ENCODE peak calls at places on chromosomes 5 and 9, in four cellular contexts. A is sigmoid colon, L is right lobe of liver, K is esophagus squamous epithelium. W is an unnamed sample.

GRCh38 chr5:154646841-154647759 is 108.1 kb upstream of the LARP1 start:
- DNase-seq in L (peak; percentile 78), A (peak; percentile 72), K (no peak), W (peak; percentile 29)

GRCh38 chr5:117138523-117138922 is 563.9 kb upstream of the SEMA6A start:
- DNase-seq in L (no peak), K (no peak), A (no peak), W (no peak)

GRCh38 chr5:173324115-173325001 is 3.9 kb downstream of the STC2 start:
- DNase-seq in A (peak; percentile 94), K (no peak), L (peak; percentile 59), W (no peak)

GRCh38 chr9:121398374-121398773 is 28.3 kb upstream of the STOM start:
- DNase-seq in K (no peak), A (no peak), L (no peak), W (no peak)

GRCh38 chr5:60295423-60295822 is 401.9 kb upstream of the PDE4D start:
- DNase-seq in L (no peak), K (no peak), A (no peak), W (no peak)

GRCh38 chr5:106454651-106455415 is 1215.9 kb downstream of the EFNA5 start:
- DNase-seq in L (no peak), A (no peak), K (no peak), W (no peak)

GRCh38 chr5:140806834-140807775 is at the start of gene PCDHA4:
- DNase-seq in A (no peak), L (no peak), K (no peak), W (no peak)

GRCh38 chr9:33860200-33860871 is 43.4 kb downstream of the UBE2R2 start:
- DNase-seq in A (no peak), K (no peak), L (no peak), W (no peak)

GRCh38 chr5:134070979-134071849 is 43.3 kb upstream of the TCF7 start:
- DNase-seq in L (no peak), K (no peak), A (peak; percentile 54), W (peak; percentile 32)

GRCh38 chr9:76687861-76688374 is 76.3 kb upstream of the PCA3 start:
- DNase-seq in L (no peak), K (no peak), A (no peak), W (no peak)

GRCh38 chr9:131593255-131593820 is 48.0 kb downstream of the PRRT1B start:
- DNase-seq in K (no peak), A (no peak), L (no peak), W (no peak)

GRCh38 chr9:125074976-125075375 is 68.4 kb downstream of the SCAI start:
- DNase-seq in A (no peak), K (no peak), L (no peak), W (no peak)

GRCh38 chr9:90724112-90724511 is 77.5 kb upstream of the SYK start:
- DNase-seq in L (no peak), K (no peak), A (no peak), W (no peak)

GRCh38 chr5:157253547-157253946 is 12.4 kb upstream of the CYFIP2 start:
- DNase-seq in L (peak; percentile 58), A (no peak), K (no peak), W (no peak)

GRCh38 chr5:73280821-73281746 is 108.1 kb downstream of the TMEM174 start:
- DNase-seq in K (no peak), L (no peak), A (no peak), W (no peak)

GRCh38 chr9:98189412-98189811 is 3.0 kb downstream of the CORO2A start:
- DNase-seq in K (no peak), A (no peak), L (no peak), W (no peak)

GRCh38 chr9:125626187-125626586 is 80.8 kb downstream of the MAPKAP1 start:
- DNase-seq in A (no peak), L (no peak), K (no peak), W (no peak)

GRCh38 chr9:128101690-128102089 is 25.8 kb downstream of the PTGES2 start:
- DNase-seq in K (no peak), L (peak; percentile 86), A (no peak), W (no peak)

GRCh38 chr5:26807231-26808199 is 230.9 kb downstream of the CDH9 start:
- DNase-seq in L (no peak), K (no peak), A (peak; percentile 50), W (no peak)

GRCh38 chr5:31614147-31615030 is 24.5 kb upstream of the PDZD2 start:
- DNase-seq in K (no peak), A (no peak), L (no peak), W (no peak)

GRCh38 chr9:37914701-37915358 is 10.9 kb upstream of the SLC25A51 start:
- DNase-seq in L (no peak), A (no peak), K (no peak), W (no peak)

GRCh38 chr5:110727025-110727314 is 499 bp upstream of the TMEM232 start:
- DNase-seq in K (no peak), A (no peak), L (no peak), W (peak; percentile 20)

GRCh38 chr9:129322022-129322621 is 144.1 kb upstream of the IER5L start:
- DNase-seq in L (no peak), K (no peak), A (peak; percentile 63), W (no peak)

GRCh38 chr5:109688647-109688998 is 1.1 kb upstream of the MAN2A1 start:
- DNase-seq in A (no peak), K (no peak), L (no peak), W (no peak)

DNA sequence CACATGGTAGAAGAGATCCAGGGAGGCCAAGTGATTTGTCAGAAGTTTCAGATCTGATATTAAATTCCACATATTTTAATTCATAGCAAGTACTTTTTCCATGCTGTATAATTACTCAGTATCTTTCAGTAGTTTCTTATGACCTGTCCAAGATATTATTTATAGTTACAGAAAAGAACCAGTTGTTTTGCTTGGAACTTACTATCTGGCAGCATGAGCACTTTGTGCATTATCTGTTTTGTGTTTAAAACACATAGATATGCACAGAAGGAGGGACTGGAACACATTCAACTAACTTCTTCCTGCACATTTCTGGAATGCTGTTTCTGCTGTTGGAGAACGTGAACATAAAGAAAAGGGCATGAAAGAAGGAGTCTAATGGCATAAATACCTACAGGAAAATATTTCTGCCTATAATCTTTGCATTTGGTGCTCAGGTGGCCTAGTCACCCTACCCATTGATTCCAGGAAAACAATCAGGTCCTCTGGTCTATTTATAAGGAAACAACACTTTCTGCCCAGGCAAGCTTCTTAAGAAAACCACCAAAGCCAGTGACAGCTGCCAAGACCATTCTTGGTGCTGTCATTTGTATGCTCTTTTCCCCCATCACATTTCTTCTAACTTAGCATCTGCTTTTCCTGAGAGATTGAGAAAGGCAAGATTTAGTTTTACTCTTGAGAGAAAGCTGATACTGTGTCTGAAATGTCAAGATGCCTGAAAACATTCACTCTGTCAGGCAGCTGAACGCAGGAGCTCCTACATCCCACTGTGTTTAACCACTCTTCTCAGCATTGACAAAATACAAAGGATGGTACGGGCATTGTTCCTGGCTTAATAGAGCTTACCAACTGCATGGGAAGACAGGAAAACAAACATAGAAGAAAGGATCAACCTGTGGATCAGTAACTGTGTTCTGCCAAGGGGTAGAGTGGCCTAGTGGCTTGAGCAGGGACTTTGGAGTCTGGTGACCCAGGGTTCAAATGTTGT is 40.3 kb downstream of the RAB3C start:
- DNase-seq in K (no peak), L (no peak), A (no peak), W (no peak)
- H3K27ac ChIP-seq in K (no peak overlapping the region), L (no peak overlapping the region), A (no peak overlapping the region), W (no peak overlapping the region)

GRCh38 chr5:174725991-174726601 is 1.7 kb downstream of the MSX2 start:
- DNase-seq in A (peak; percentile 32), K (no peak), L (no peak), W (no peak)
- H3K4me3 ChIP-seq in A (no peak overlapping the region), K (no peak overlapping the region), L (no peak overlapping the region), W (no peak overlapping the region)

GRCh38 chr9:1832960-1833359 is 182.2 kb upstream of the SMARCA2 start:
- DNase-seq in K (no peak), L (no peak), A (no peak), W (no peak)

GRCh38 chr9:1839984-1840383 is 175.2 kb upstream of the SMARCA2 start:
- DNase-seq in A (no peak), K (no peak), L (no peak), W (no peak)

GRCh38 chr9:1837453-1838084 is 177.6 kb upstream of the SMARCA2 start:
- DNase-seq in A (no peak), K (no peak), L (no peak), W (no peak)
- H3K27ac ChIP-seq in A (no peak overlapping the region), K (no peak overlapping the region), L (no peak overlapping the region), W (no peak overlapping the region)

GRCh38 chr9:78230761-78231160 is 5.1 kb upstream of the CEP78 start:
- DNase-seq in L (no peak), K (no peak), A (no peak), W (no peak)
- H3K4me3 ChIP-seq in L (no peak overlapping the region), K (no peak overlapping the region), A (no peak overlapping the region), W (no peak overlapping the region)

DNA sequence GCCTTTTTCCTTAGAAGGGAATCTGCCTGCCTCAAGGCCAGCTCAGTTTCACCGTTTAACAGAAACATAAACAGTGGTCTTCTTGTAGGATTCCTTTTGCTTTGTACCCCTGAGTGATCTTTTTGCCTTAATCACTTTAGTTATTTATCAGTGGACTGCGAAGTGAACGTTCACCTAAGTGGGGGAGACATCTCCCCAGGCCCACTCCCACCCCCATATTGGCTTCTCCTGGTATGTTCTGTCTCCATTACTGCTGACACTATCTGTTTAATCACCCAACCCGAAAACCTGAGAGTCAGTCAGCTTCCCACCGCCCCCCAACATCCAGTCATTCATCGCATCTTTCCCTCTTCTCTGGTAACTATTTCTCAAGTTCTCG is 1.4 kb downstream of the SKP2 start:
- DNase-seq in A (no peak), L (no peak), K (no peak), W (no peak)
- H3K27ac ChIP-seq in A (no peak overlapping the region), L (no peak overlapping the region), K (no peak overlapping the region), W (no peak overlapping the region)

GRCh38 chr5:2038337-2039179 is 155.8 kb upstream of the IRX4 start:
- DNase-seq in A (no peak), L (peak; percentile 82), K (no peak), W (peak; percentile 41)
- H3K4me3 ChIP-seq in A (peak overlapping the region; percentile 21), L (peak overlapping the region; percentile 34), K (peak overlapping the region; percentile 51), W (peak overlapping the region; percentile 45)

DNA sequence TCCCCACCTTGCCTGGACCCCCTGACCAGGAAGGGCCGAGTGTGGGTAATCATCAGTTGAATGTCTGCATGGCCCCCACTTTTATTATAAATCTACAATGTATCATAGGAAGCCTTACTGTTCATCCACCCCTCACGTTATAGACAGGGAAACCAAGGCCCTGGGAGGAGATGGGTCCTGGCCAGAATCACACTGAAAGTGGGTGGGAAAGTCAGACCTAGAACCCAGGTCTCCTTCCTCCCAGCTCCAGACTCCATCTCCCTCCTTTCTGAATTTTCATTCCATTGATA is 17.1 kb downstream of the CD74 start:
- DNase-seq in A (no peak), L (no peak), K (no peak), W (no peak)
- H3K27ac ChIP-seq in A (no peak overlapping the region), L (no peak overlapping the region), K (no peak overlapping the region), W (no peak overlapping the region)

W was measured in CD8-positive, alpha-beta T cell.